ENCODE peak calls at places on chromosomes 5 and 9, in six cellular contexts. One of them, this sample, is unnamed.

GRCh38 chr5:126931968-126932622 is 98.3 kb downstream of the MARCHF3 start:
- DNase-seq in H1: no peak
- DNase-seq in CD8-positive, alpha-beta T cell: no peak
- DNase-seq in upper lobe of right lung: no peak
- DNase-seq in MM.1S: no peak
- DNase-seq in uterus: no peak
- DNase-seq in this sample: no peak

GRCh38 chr9:134059188-134059641 is 8.6 kb downstream of the BRD3 start:
- DNase-seq in MM.1S: no peak
- DNase-seq in CD8-positive, alpha-beta T cell: peak; percentile 2
- DNase-seq in upper lobe of right lung: peak; percentile 50
- DNase-seq in uterus: peak; percentile 9
- DNase-seq in H1: peak; percentile 45
- DNase-seq in this sample: no peak

GRCh38 chr5:58871648-58872242 is 288.9 kb downstream of the RAB3C start:
- DNase-seq in H1: no peak
- DNase-seq in uterus: no peak
- DNase-seq in MM.1S: peak; percentile 56
- DNase-seq in upper lobe of right lung: no peak
- DNase-seq in CD8-positive, alpha-beta T cell: no peak
- DNase-seq in this sample: no peak

GRCh38 chr9:121741198-121741918 is 89.9 kb downstream of the DAB2IP start:
- DNase-seq in uterus: no peak
- DNase-seq in upper lobe of right lung: no peak
- DNase-seq in CD8-positive, alpha-beta T cell: no peak
- DNase-seq in H1: no peak
- DNase-seq in MM.1S: no peak
- DNase-seq in this sample: no peak

GRCh38 chr9:134175291-134175807 is 11.0 kb upstream of the RNU6ATAC start:
- DNase-seq in CD8-positive, alpha-beta T cell: no peak
- DNase-seq in upper lobe of right lung: peak; percentile 68
- DNase-seq in H1: peak; percentile 77
- DNase-seq in uterus: no peak
- DNase-seq in MM.1S: no peak
- DNase-seq in this sample: peak; percentile 11

GRCh38 chr5:121688126-121688525 is 163.6 kb upstream of the FTMT start:
- DNase-seq in MM.1S: no peak
- DNase-seq in CD8-positive, alpha-beta T cell: no peak
- DNase-seq in upper lobe of right lung: no peak
- DNase-seq in uterus: no peak
- DNase-seq in H1: no peak
- DNase-seq in this sample: no peak

GRCh38 chr9:132008184-132008781 is 71.4 kb downstream of the MED27 start:
- DNase-seq in CD8-positive, alpha-beta T cell: no peak
- DNase-seq in upper lobe of right lung: no peak
- DNase-seq in MM.1S: no peak
- DNase-seq in uterus: no peak
- DNase-seq in H1: no peak
- DNase-seq in this sample: no peak

GRCh38 chr5:14557203-14557725 is 24.3 kb upstream of the OTULINL start:
- DNase-seq in upper lobe of right lung: no peak
- DNase-seq in uterus: no peak
- DNase-seq in CD8-positive, alpha-beta T cell: no peak
- DNase-seq in H1: no peak
- DNase-seq in MM.1S: no peak
- DNase-seq in this sample: peak; percentile 16

GRCh38 chr5:176578391-176578808 is 29.3 kb downstream of the CDHR2 start:
- DNase-seq in uterus: peak; percentile 40
- DNase-seq in H1: peak; percentile 85
- DNase-seq in MM.1S: peak; percentile 39
- DNase-seq in CD8-positive, alpha-beta T cell: peak; percentile 36
- DNase-seq in upper lobe of right lung: peak; percentile 79
- DNase-seq in this sample: peak; percentile 23

GRCh38 chr9:8871796-8872470 is 1072.4 kb upstream of the DMAC1 start:
- DNase-seq in H1: no peak
- DNase-seq in upper lobe of right lung: no peak
- DNase-seq in uterus: no peak
- DNase-seq in MM.1S: no peak
- DNase-seq in CD8-positive, alpha-beta T cell: no peak
- DNase-seq in this sample: no peak

GRCh38 chr9:121262450-121262849 is 5.5 kb upstream of the GSN start:
- DNase-seq in CD8-positive, alpha-beta T cell: no peak
- DNase-seq in MM.1S: no peak
- DNase-seq in upper lobe of right lung: no peak
- DNase-seq in uterus: no peak
- DNase-seq in H1: no peak
- DNase-seq in this sample: no peak

GRCh38 chr9:113523421-113524141 is 60.1 kb downstream of the RGS3 start:
- DNase-seq in CD8-positive, alpha-beta T cell: peak; percentile 64
- DNase-seq in MM.1S: peak; percentile 90
- DNase-seq in uterus: no peak
- DNase-seq in H1: no peak
- DNase-seq in upper lobe of right lung: peak; percentile 78
- DNase-seq in this sample: peak; percentile 60

GRCh38 chr5:181189363-181189961 is 15.5 kb downstream of the TRIM7 start:
- DNase-seq in uterus: no peak
- DNase-seq in MM.1S: peak; percentile 52
- DNase-seq in upper lobe of right lung: peak; percentile 73
- DNase-seq in CD8-positive, alpha-beta T cell: peak; percentile 49
- DNase-seq in H1: no peak
- DNase-seq in this sample: peak; percentile 40

GRCh38 chr5:139961435-139962157 is 81.5 kb downstream of the NRG2 start:
- DNase-seq in H1: no peak
- DNase-seq in uterus: no peak
- DNase-seq in MM.1S: no peak
- DNase-seq in upper lobe of right lung: peak; percentile 39
- DNase-seq in CD8-positive, alpha-beta T cell: no peak
- DNase-seq in this sample: no peak

GRCh38 chr9:16519001-16519400 is 351.5 kb downstream of the BNC2 start:
- DNase-seq in MM.1S: no peak
- DNase-seq in H1: no peak
- DNase-seq in uterus: no peak
- DNase-seq in upper lobe of right lung: no peak
- DNase-seq in CD8-positive, alpha-beta T cell: no peak
- DNase-seq in this sample: no peak

GRCh38 chr9:136619742-136620440 is 42.8 kb upstream of the EGFL7 start:
- DNase-seq in uterus: no peak
- DNase-seq in MM.1S: no peak
- DNase-seq in upper lobe of right lung: peak; percentile 93
- DNase-seq in CD8-positive, alpha-beta T cell: no peak
- DNase-seq in H1: peak; percentile 45
- DNase-seq in this sample: peak; percentile 67

GRCh38 chr5:123452401-123452800 is 29.2 kb upstream of the CEP120 start:
- DNase-seq in upper lobe of right lung: no peak
- DNase-seq in MM.1S: no peak
- DNase-seq in CD8-positive, alpha-beta T cell: no peak
- DNase-seq in uterus: no peak
- DNase-seq in H1: no peak
- DNase-seq in this sample: no peak

GRCh38 chr9:91896513-91897121 is 53.4 kb downstream of the ROR2 start:
- DNase-seq in H1: no peak
- DNase-seq in uterus: peak; percentile 83
- DNase-seq in MM.1S: no peak
- DNase-seq in upper lobe of right lung: no peak
- DNase-seq in CD8-positive, alpha-beta T cell: no peak
- DNase-seq in this sample: peak; percentile 27

GRCh38 chr5:80275347-80275746 is 19.5 kb upstream of the SERINC5 start:
- DNase-seq in H1: no peak
- DNase-seq in upper lobe of right lung: no peak
- DNase-seq in MM.1S: no peak
- DNase-seq in uterus: no peak
- DNase-seq in CD8-positive, alpha-beta T cell: peak; percentile 33
- DNase-seq in this sample: no peak

GRCh38 chr5:93590511-93590910 is 7.5 kb downstream of the NR2F1 start:
- DNase-seq in MM.1S: no peak
- DNase-seq in CD8-positive, alpha-beta T cell: no peak
- DNase-seq in upper lobe of right lung: no peak
- DNase-seq in H1: no peak
- DNase-seq in uterus: no peak
- DNase-seq in this sample: no peak

GRCh38 chr5:112210430-112211005 is 208.6 kb downstream of the EPB41L4A start:
- DNase-seq in uterus: no peak
- DNase-seq in MM.1S: peak; percentile 52
- DNase-seq in H1: no peak
- DNase-seq in CD8-positive, alpha-beta T cell: no peak
- DNase-seq in upper lobe of right lung: no peak
- DNase-seq in this sample: no peak

GRCh38 chr5:1840741-1841521 is 39.7 kb downstream of the NDUFS6 start:
- DNase-seq in upper lobe of right lung: no peak
- DNase-seq in H1: peak; percentile 65
- DNase-seq in CD8-positive, alpha-beta T cell: no peak
- DNase-seq in uterus: no peak
- DNase-seq in MM.1S: no peak
- DNase-seq in this sample: peak; percentile 72

GRCh38 chr9:38125889-38126288 is 56.9 kb upstream of the SHB start:
- DNase-seq in MM.1S: no peak
- DNase-seq in H1: no peak
- DNase-seq in upper lobe of right lung: no peak
- DNase-seq in CD8-positive, alpha-beta T cell: no peak
- DNase-seq in uterus: no peak
- DNase-seq in this sample: no peak

GRCh38 chr5:68116868-68117411 is 98.6 kb upstream of the PIK3R1 start:
- DNase-seq in uterus: no peak
- DNase-seq in MM.1S: no peak
- DNase-seq in CD8-positive, alpha-beta T cell: no peak
- DNase-seq in upper lobe of right lung: no peak
- DNase-seq in H1: no peak
- DNase-seq in this sample: no peak

GRCh38 chr9:15289590-15289989 is 17.4 kb downstream of the TTC39B start:
- DNase-seq in CD8-positive, alpha-beta T cell: no peak
- DNase-seq in H1: peak; percentile 6
- DNase-seq in upper lobe of right lung: no peak
- DNase-seq in uterus: no peak
- DNase-seq in MM.1S: no peak
- DNase-seq in this sample: no peak
- H3K9me3 ChIP-seq in CD8-positive, alpha-beta T cell: no peaks in the 10 kb centered on the region
- H3K9me3 ChIP-seq in H1: no peaks in the 10 kb centered on the region
- H3K9me3 ChIP-seq in upper lobe of right lung: no peaks in the 10 kb centered on the region
- H3K9me3 ChIP-seq in uterus: no peaks in the 10 kb centered on the region
- H3K9me3 ChIP-seq in MM.1S: no peaks in the 10 kb centered on the region
- H3K9me3 ChIP-seq in this sample: no peaks in the 10 kb centered on the region

GRCh38 chr9:85716031-85716877 is 25.5 kb downstream of the AGTPBP1 start:
- DNase-seq in upper lobe of right lung: no peak
- DNase-seq in H1: no peak
- DNase-seq in MM.1S: no peak
- DNase-seq in uterus: no peak
- DNase-seq in CD8-positive, alpha-beta T cell: no peak
- DNase-seq in this sample: no peak
- TF ChIP-seq CTCF in upper lobe of right lung: no peak
- TF ChIP-seq CTCF in H1: peak; percentile 51
- TF ChIP-seq CTCF in MM.1S: peak; percentile 6
- TF ChIP-seq CTCF in uterus: no peak
- TF ChIP-seq CTCF in CD8-positive, alpha-beta T cell: no peak
- TF ChIP-seq CTCF in this sample: peak; percentile 9

GRCh38 chr5:78757269-78758053 is 108.9 kb upstream of the LHFPL2 start:
- DNase-seq in uterus: no peak
- DNase-seq in CD8-positive, alpha-beta T cell: no peak
- DNase-seq in H1: no peak
- DNase-seq in MM.1S: peak; percentile 24
- DNase-seq in upper lobe of right lung: no peak
- DNase-seq in this sample: peak; percentile 26
- H3K9me3 ChIP-seq in uterus: no peaks in the 10 kb centered on the region
- H3K9me3 ChIP-seq in CD8-positive, alpha-beta T cell: no peaks in the 10 kb centered on the region
- H3K9me3 ChIP-seq in H1: no peaks in the 10 kb centered on the region
- H3K9me3 ChIP-seq in MM.1S: no peaks in the 10 kb centered on the region
- H3K9me3 ChIP-seq in upper lobe of right lung: no peaks in the 10 kb centered on the region
- H3K9me3 ChIP-seq in this sample: no peaks in the 10 kb centered on the region

DNA sequence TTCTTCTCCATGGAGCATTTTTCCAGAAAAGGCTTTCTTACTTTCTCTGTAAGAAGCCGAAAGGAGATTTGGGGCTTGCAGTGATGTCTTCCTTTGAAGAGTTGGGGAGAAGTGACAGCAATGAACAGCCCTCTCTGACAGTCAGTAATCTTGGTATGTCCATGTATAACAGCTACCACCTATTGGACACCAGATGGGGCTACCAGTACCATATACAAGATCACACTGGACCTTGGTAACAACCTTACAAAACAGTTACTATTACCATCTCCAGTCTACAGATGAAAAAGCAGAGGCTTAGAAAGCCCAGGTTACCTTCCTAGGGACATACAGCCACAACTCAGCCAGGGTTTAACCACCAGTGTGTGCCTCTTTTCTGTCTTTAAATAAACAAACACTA is 272.7 kb upstream of the TRPC7 start:
- DNase-seq in uterus: no peak
- DNase-seq in upper lobe of right lung: no peak
- DNase-seq in H1: no peak
- DNase-seq in MM.1S: no peak
- DNase-seq in CD8-positive, alpha-beta T cell: no peak
- DNase-seq in this sample: no peak
- TF ChIP-seq CTCF in uterus: no peak
- TF ChIP-seq CTCF in upper lobe of right lung: no peak
- TF ChIP-seq CTCF in H1: no peak
- TF ChIP-seq CTCF in MM.1S: no peak
- TF ChIP-seq CTCF in CD8-positive, alpha-beta T cell: no peak
- TF ChIP-seq CTCF in this sample: no peak

DNA sequence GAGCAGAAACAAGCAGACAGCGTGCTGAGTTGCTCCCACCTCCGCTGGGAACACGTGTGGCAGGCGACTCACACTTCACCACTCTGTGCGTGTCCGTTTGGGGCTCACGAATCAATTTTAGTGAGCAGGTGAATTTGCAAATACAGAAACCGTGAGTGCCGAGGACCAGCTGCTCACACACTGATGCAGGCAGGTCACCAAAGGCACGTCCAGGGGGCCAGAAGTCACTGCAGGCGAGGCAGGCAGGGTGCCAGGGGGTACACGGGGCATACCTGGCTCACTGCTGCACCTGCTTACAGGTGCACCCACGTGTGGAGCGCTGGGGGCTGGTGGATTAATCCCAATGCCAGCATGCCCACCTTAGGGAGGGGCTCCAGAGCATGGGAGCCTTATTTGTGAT is 68.8 kb downstream of the ZNF354C start:
- DNase-seq in MM.1S: no peak
- DNase-seq in upper lobe of right lung: peak; percentile 46
- DNase-seq in H1: no peak
- DNase-seq in uterus: no peak
- DNase-seq in CD8-positive, alpha-beta T cell: no peak
- DNase-seq in this sample: no peak
- H3K9me3 ChIP-seq in MM.1S: no peaks in the 10 kb centered on the region
- H3K9me3 ChIP-seq in upper lobe of right lung: no peaks in the 10 kb centered on the region
- H3K9me3 ChIP-seq in H1: peaks cover 45% of the 10 kb centered on the region
- H3K9me3 ChIP-seq in uterus: no peaks in the 10 kb centered on the region
- H3K9me3 ChIP-seq in CD8-positive, alpha-beta T cell: no peaks in the 10 kb centered on the region
- H3K9me3 ChIP-seq in this sample: no peaks in the 10 kb centered on the region

GRCh38 chr5:133386662-133387061 is 225.7 kb downstream of the FSTL4 start:
- DNase-seq in upper lobe of right lung: no peak
- DNase-seq in uterus: no peak
- DNase-seq in CD8-positive, alpha-beta T cell: no peak
- DNase-seq in MM.1S: no peak
- DNase-seq in H1: no peak
- DNase-seq in this sample: no peak
- TF ChIP-seq CTCF in upper lobe of right lung: no peak
- TF ChIP-seq CTCF in uterus: no peak
- TF ChIP-seq CTCF in CD8-positive, alpha-beta T cell: no peak
- TF ChIP-seq CTCF in MM.1S: no peak
- TF ChIP-seq CTCF in H1: no peak
- TF ChIP-seq CTCF in this sample: no peak

GRCh38 chr5:178284095-178284675 is 51.6 kb upstream of the PHYKPL start:
- DNase-seq in uterus: no peak
- DNase-seq in MM.1S: peak; percentile 20
- DNase-seq in upper lobe of right lung: no peak
- DNase-seq in H1: no peak
- DNase-seq in CD8-positive, alpha-beta T cell: no peak
- DNase-seq in this sample: no peak
- H3K9me3 ChIP-seq in uterus: no peaks in the 10 kb centered on the region
- H3K9me3 ChIP-seq in MM.1S: no peaks in the 10 kb centered on the region
- H3K9me3 ChIP-seq in upper lobe of right lung: peaks cover 10% of the 10 kb centered on the region
- H3K9me3 ChIP-seq in H1: no peaks in the 10 kb centered on the region
- H3K9me3 ChIP-seq in CD8-positive, alpha-beta T cell: no peaks in the 10 kb centered on the region
- H3K9me3 ChIP-seq in this sample: peaks cover 10% of the 10 kb centered on the region